ENCODE peak calls at places on chromosomes 4 and X, in ten cellular contexts. G is AG10803; P is lung microvascular endothelial cell; Y is type B pancreatic cell; J is AG04449; I is activated naive CD8-positive, alpha-beta T cell treated with anti-CD3 and anti-CD28 coated beads, Interleukin-2, amount 50 U/mL, for 24 hours; X is osteocyte; S is activated CD4-positive, alpha-beta T cell treated with anti-CD3 and anti-CD28 coated beads for 4 hours; E is SHP77; W is T-helper 17 cell. O is an unnamed sample.

GRCh38 chr4:121822796-121823504 is 733 bp downstream of the CCNA2 start:
- DNase-seq in Y (no peak), G (no peak), W (peak; percentile 16), P (peak; percentile 56), S (no peak), J (no peak), I (peak; percentile 39), E (peak; percentile 34), X (no peak), O (no peak)

GRCh38 chrX:45806410-45807121 is 605.9 kb upstream of the DIPK2B start:
- DNase-seq in Y (no peak), X (no peak), E (no peak), W (peak; percentile 20), G (peak; percentile 92), I (no peak), J (peak; percentile 71), S (peak; percentile 45), P (no peak), O (peak; percentile 25)

GRCh38 chr4:38230821-38231583 is 270.8 kb downstream of the PTTG2 start:
- DNase-seq in I (no peak), W (no peak), E (no peak), P (no peak), S (no peak), X (no peak), G (no peak), J (no peak), Y (no peak), O (no peak)

GRCh38 chr4:139484861-139485311 is 31.0 kb downstream of the RAB33B start:
- DNase-seq in I (no peak), P (no peak), Y (no peak), J (no peak), W (no peak), G (no peak), E (no peak), S (no peak), X (no peak), O (no peak)

GRCh38 chr4:39814403-39815185 is 116.7 kb downstream of the UBE2K start:
- DNase-seq in E (no peak), I (peak; percentile 6), Y (no peak), S (no peak), J (no peak), P (no peak), W (no peak), X (no peak), G (peak; percentile 25), O (no peak)

GRCh38 chrX:118569676-118570075 is 74.1 kb downstream of the DOCK11 start:
- DNase-seq in S (no peak), P (no peak), Y (no peak), W (no peak), X (no peak), I (no peak), E (no peak), G (no peak), J (no peak), O (peak; percentile 12)

GRCh38 chr4:2968381-2968780 is 5.0 kb downstream of the GRK4 start:
- DNase-seq in G (peak; percentile 4), X (no peak), Y (no peak), I (no peak), P (no peak), J (no peak), E (no peak), W (no peak), S (no peak), O (no peak)

GRCh38 chr4:71406459-71406963 is 67.7 kb downstream of the SLC4A4 start:
- DNase-seq in W (no peak), I (no peak), Y (no peak), G (peak; percentile 46), E (no peak), P (no peak), X (no peak), J (no peak), S (no peak), O (no peak)

GRCh38 chr4:62455871-62456270 is 1255.7 kb downstream of the ADGRL3 start:
- DNase-seq in J (no peak), X (no peak), S (no peak), Y (no peak), I (no peak), G (no peak), E (no peak), P (no peak), W (no peak), O (no peak)

GRCh38 chr4:13918110-13918509 is 290.6 kb upstream of the BOD1L1 start:
- DNase-seq in I (no peak), G (peak; percentile 99), Y (no peak), J (peak; percentile 97), E (no peak), W (no peak), X (no peak), S (no peak), P (no peak), O (no peak)

GRCh38 chrX:538311-538710 is 92.3 kb upstream of the SHOX start:
- DNase-seq in X (peak; percentile 71), W (no peak), I (no peak), G (peak; percentile 50), P (no peak), E (no peak), J (no peak), Y (no peak), S (no peak), O (no peak)

GRCh38 chr4:53186714-53187358 is 179.0 kb downstream of the SCFD2 start:
- DNase-seq in J (no peak), G (no peak), P (no peak), E (no peak), X (no peak), I (no peak), W (no peak), S (no peak), Y (no peak), O (no peak)

GRCh38 chrX:129831486-129831885 is 12.2 kb downstream of the ZDHHC9 start:
- DNase-seq in S (no peak), W (no peak), I (no peak), X (no peak), P (no peak), Y (no peak), G (no peak), J (no peak), E (peak; percentile 9), O (no peak)

GRCh38 chrX:51902651-51903050 is 9.2 kb downstream of the MAGED1 start:
- DNase-seq in G (no peak), Y (no peak), X (no peak), E (no peak), W (no peak), J (no peak), I (no peak), P (no peak), S (no peak), O (no peak)

GRCh38 chr4:176236909-176237308 is 32.1 kb downstream of the ASB5 start:
- DNase-seq in X (no peak), J (no peak), G (no peak), W (no peak), S (no peak), I (no peak), Y (no peak), P (peak; percentile 33), E (no peak), O (no peak)

GRCh38 chrX:154472685-154473632 is 6.1 kb downstream of the LAGE3 start:
- DNase-seq in G (no peak), S (no peak), P (no peak), J (no peak), I (no peak), X (no peak), W (no peak), E (no peak), Y (no peak), O (no peak)

GRCh38 chr4:150569384-150569987 is 12.5 kb upstream of the MAB21L2 start:
- DNase-seq in E (peak; percentile 34), J (no peak), S (no peak), P (no peak), I (no peak), G (peak; percentile 32), X (no peak), Y (no peak), W (no peak), O (no peak)

O was measured in activated naive CD4-positive, alpha-beta T cell treated with anti-CD3 and anti-CD28 coated beads, Interleukin-2, amount 50 U/mL, for 16 hours.